ENCODE peak calls at places on chromosomes 3 and 15, in five cellular contexts. P is foreskin fibroblast, K is breast epithelium, N is MM.1S, Y is prostate gland. S is an unnamed sample.

GRCh38 chr15:38297623-38298388 is 45.2 kb downstream of the SPRED1 start:
- DNase-seq in P (peak), K (no peak), N (no peak), Y (no peak), S (no peak)

GRCh38 chr3:4290272-4290893 is 12.8 kb upstream of the SETMAR start:
- DNase-seq in P (peak), K (no peak), N (peak), Y (no peak), S (no peak)

GRCh38 chr3:128698211-128699011 is 27.6 kb upstream of the RAB7A start:
- DNase-seq in P (no peak), K (peak), N (no peak), Y (peak), S (no peak)

GRCh38 chr3:17081520-17081919 is 196.8 kb downstream of the PLCL2 start:
- DNase-seq in P (no peak), K (no peak), N (no peak), Y (no peak), S (no peak)

GRCh38 chr3:77526573-77526972 is 486.7 kb downstream of the ROBO2 start:
- DNase-seq in P (no peak), K (no peak), N (no peak), Y (no peak), S (no peak)

GRCh38 chr3:184789314-184789998 is 22.5 kb upstream of the VPS8 start:
- DNase-seq in P (no peak), K (no peak), N (no peak), Y (no peak), S (no peak)

GRCh38 chr3:189652042-189652441 is 20.9 kb downstream of the TP63 start:
- DNase-seq in P (no peak), K (no peak), N (no peak), Y (no peak), S (no peak)

GRCh38 chr3:65379223-65379622 is 659.5 kb downstream of the MAGI1 start:
- DNase-seq in P (no peak), K (no peak), N (no peak), Y (no peak), S (no peak)

GRCh38 chr3:105402287-105402801 is 35.6 kb downstream of the ALCAM start:
- DNase-seq in P (no peak), K (no peak), N (no peak), Y (no peak), S (no peak)

GRCh38 chr3:192433704-192434103 is 293.6 kb downstream of the FGF12 start:
- DNase-seq in P (no peak), K (no peak), N (no peak), Y (no peak), S (no peak)

GRCh38 chr3:170414202-170414663 is 4.4 kb upstream of the CLDN11 start:
- DNase-seq in P (peak), K (no peak), N (peak), Y (no peak), S (peak)

GRCh38 chr15:79283252-79284048 is 928 bp downstream of the ANKRD34C start:
- DNase-seq in P (peak), K (no peak), N (peak), Y (no peak), S (no peak)

GRCh38 chr3:60931452-60931851 is 319.8 kb downstream of the FHIT start:
- DNase-seq in P (no peak), K (no peak), N (no peak), Y (no peak), S (no peak)

GRCh38 chr15:68372291-68372811 is 59.6 kb downstream of the ITGA11 start:
- DNase-seq in P (no peak), K (no peak), N (no peak), Y (no peak), S (no peak)

GRCh38 chr3:15428539-15428938 is 1.1 kb downstream of the EAF1 start:
- DNase-seq in P (peak), K (no peak), N (no peak), Y (no peak), S (no peak)

GRCh38 chr3:70702132-70702531 is 389.7 kb upstream of the MDFIC2 start:
- DNase-seq in P (no peak), K (no peak), N (no peak), Y (no peak), S (no peak)

GRCh38 chr15:101046826-101047225 is 127.7 kb downstream of the LRRK1 start:
- DNase-seq in P (no peak), K (peak), N (no peak), Y (no peak), S (no peak)

GRCh38 chr3:52535411-52536111 is 844 bp upstream of the UQCC5 start:
- DNase-seq in P (no peak), K (no peak), N (no peak), Y (no peak), S (no peak)

GRCh38 chr3:174162550-174162949 is 696.6 kb upstream of the NAALADL2 start:
- DNase-seq in P (peak), K (no peak), N (no peak), Y (no peak), S (no peak)

GRCh38 chr3:60243456-60243855 is 1007.8 kb downstream of the FHIT start:
- DNase-seq in P (no peak), K (no peak), N (no peak), Y (no peak), S (no peak)

GRCh38 chr15:100335335-100335999 is 6.3 kb downstream of the ADAMTS17 start:
- DNase-seq in P (no peak), K (no peak), N (no peak), Y (no peak), S (no peak)

GRCh38 chr15:76844096-76844495 is 61.0 kb downstream of the SCAPER start:
- DNase-seq in P (peak), K (no peak), N (no peak), Y (no peak), S (no peak)

GRCh38 chr3:131386429-131386926 is 4.9 kb downstream of the NUDT16 start:
- DNase-seq in P (no peak), K (no peak), N (peak), Y (peak), S (no peak)

GRCh38 chr3:194401346-194401745 is 2.3 kb upstream of the GP5 start:
- DNase-seq in P (no peak), K (no peak), N (no peak), Y (no peak), S (no peak)

GRCh38 chr3:188262913-188263683 is 109.1 kb downstream of the LPP start:
- DNase-seq in P (peak), K (no peak), N (no peak), Y (no peak), S (no peak)

GRCh38 chr3:73605388-73605787 is 19.4 kb downstream of the PDZRN3 start:
- DNase-seq in P (peak), K (no peak), N (no peak), Y (no peak), S (no peak)

GRCh38 chr15:66749841-66750575 is 48.0 kb downstream of the SMAD6 start:
- DNase-seq in P (no peak), K (no peak), N (no peak), Y (no peak), S (no peak)

GRCh38 chr3:136189859-136190617 is 6.1 kb downstream of the MSL2 start:
- DNase-seq in P (no peak), K (no peak), N (no peak), Y (no peak), S (no peak)

GRCh38 chr15:77097317-77097721 is 26.4 kb upstream of the TSPAN3 start:
- DNase-seq in P (no peak), K (no peak), N (no peak), Y (no peak), S (no peak)

GRCh38 chr3:145411605-145412004 is 749.4 kb downstream of the PLOD2 start:
- DNase-seq in P (no peak), K (no peak), N (no peak), Y (no peak), S (no peak)

GRCh38 chr15:26889298-26889898 is 22.5 kb downstream of the GABRA5 start:
- DNase-seq in P (peak), K (no peak), N (peak), Y (peak), S (peak)

GRCh38 chr3:51620543-51620942 is 50.5 kb upstream of the TEX264 start:
- DNase-seq in P (peak), K (no peak), N (no peak), Y (peak), S (no peak)

GRCh38 chr15:32838820-32839219 is 121.0 kb downstream of the GREM1 start:
- DNase-seq in P (peak), K (no peak), N (no peak), Y (no peak), S (no peak)

GRCh38 chr15:91258436-91258779 is 158.4 kb downstream of the SV2B start:
- DNase-seq in P (no peak), K (no peak), N (no peak), Y (no peak), S (no peak)
- TF ChIP-seq CTCF in P (no peak), K (no peak), N (no peak), Y (no peak), S (peak)

GRCh38 chr15:78265752-78266224 is 1.4 kb downstream of the DNAJA4 start:
- DNase-seq in P (no peak), K (no peak), N (no peak), Y (no peak), S (no peak)

GRCh38 chr15:78266229-78266628 is 1.9 kb downstream of the DNAJA4 start:
- DNase-seq in P (no peak), K (no peak), N (no peak), Y (peak), S (no peak)

GRCh38 chr15:78264304-78265136 is at the start of gene DNAJA4:
- DNase-seq in P (no peak), K (peak), N (no peak), Y (peak), S (no peak)

GRCh38 chr15:78263907-78264303 is 457 bp upstream of the DNAJA4 start:
- DNase-seq in P (no peak), K (no peak), N (no peak), Y (no peak), S (no peak)

DNA sequence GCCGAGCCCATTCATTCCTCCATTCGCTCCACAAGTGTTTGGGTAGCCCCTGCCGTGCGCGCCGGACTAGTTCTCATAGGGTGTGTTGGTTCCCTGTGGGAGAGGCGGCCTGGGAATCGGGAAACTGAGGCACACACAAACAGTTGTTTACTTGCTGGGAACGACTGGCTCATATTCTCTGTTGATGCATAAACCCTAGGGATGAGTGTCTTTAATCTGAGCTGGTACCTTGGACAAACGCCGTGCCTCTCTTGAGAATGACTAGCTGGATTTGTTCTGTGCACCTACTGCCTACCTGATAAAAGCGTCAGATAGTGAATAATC is 737 bp downstream of the DNAJA4 start:
- DNase-seq in P (no peak), K (no peak), N (no peak), Y (no peak), S (no peak)
- H3K4me3 ChIP-seq in P (peak), K (peak), N (peak), Y (peak), S (peak)

GRCh38 chr3:186651678-186652215 is 11.5 kb downstream of the FETUB start:
- DNase-seq in P (no peak), K (no peak), N (no peak), Y (no peak), S (no peak)

GRCh38 chr3:186648851-186649250 is 8.7 kb downstream of the FETUB start:
- DNase-seq in P (no peak), K (no peak), N (no peak), Y (no peak), S (no peak)

GRCh38 chr3:186653079-186653710 is 12.6 kb upstream of the HRG start:
- DNase-seq in P (no peak), K (no peak), N (no peak), Y (no peak), S (peak)

GRCh38 chr3:186653984-186654383 is 11.8 kb upstream of the HRG start:
- DNase-seq in P (no peak), K (no peak), N (no peak), Y (no peak), S (no peak)
- TF ChIP-seq CTCF in P (no peak), K (no peak), N (no peak), Y (no peak), S (peak)

GRCh38 chr15:83109532-83109931 is 2.1 kb downstream of the TM6SF1 start:
- DNase-seq in P (no peak), K (no peak), N (no peak), Y (no peak), S (no peak)

GRCh38 chr15:83105450-83105849 is 2.0 kb upstream of the TM6SF1 start:
- DNase-seq in P (no peak), K (no peak), N (no peak), Y (no peak), S (no peak)

GRCh38 chr15:83107841-83108181 is 366 bp downstream of the TM6SF1 start:
- DNase-seq in P (no peak), K (no peak), N (no peak), Y (no peak), S (no peak)

GRCh38 chr15:83108266-83109219 is 1.1 kb downstream of the TM6SF1 start:
- DNase-seq in P (no peak), K (no peak), N (no peak), Y (no peak), S (peak)

DNA sequence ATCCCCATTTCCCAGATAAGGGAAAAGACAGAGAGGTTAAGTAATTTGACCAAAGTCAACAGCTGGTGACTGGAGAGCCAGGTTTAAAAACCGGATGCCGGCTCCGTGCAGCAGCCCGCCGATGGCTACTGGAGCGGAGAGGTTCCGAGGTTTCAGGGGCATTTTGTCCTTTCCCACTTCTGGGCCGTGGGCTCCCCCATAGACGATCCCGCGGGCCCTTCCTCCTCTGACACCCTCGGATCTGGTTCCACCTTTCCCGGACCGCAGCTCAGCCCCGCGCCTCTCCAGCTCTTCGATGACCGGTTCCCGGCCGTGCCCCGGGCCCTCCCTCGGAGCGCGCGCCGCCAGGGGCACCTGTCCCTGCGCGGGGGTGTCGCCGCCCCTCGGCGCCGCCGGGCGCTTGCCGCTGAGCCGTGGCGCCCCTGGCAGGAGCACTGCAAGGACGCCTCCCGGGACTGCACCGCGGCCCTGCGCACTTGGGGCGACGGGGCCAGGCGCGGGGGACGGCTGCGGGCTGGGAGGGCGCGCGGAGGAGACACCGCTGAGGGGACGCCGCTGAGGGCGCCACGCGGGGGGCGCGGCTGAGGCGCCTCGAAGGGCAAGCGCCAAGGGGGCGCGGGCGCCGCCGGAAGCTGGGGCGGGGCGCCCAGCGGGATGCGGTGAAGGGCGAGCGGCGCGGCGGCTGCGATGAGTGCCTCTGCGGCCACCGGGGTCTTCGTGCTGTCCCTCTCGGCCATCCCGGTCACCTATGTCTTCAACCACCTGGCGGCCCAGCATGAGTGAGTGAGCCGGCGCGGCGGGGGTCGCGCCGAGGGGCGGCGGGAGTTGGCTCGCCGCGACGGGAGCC is at the start of gene TM6SF1:
- DNase-seq in P (no peak), K (no peak), N (no peak), Y (no peak), S (no peak)
- H3K4me3 ChIP-seq in P (peak), K (peak), N (no peak), Y (peak), S (peak)

DNA sequence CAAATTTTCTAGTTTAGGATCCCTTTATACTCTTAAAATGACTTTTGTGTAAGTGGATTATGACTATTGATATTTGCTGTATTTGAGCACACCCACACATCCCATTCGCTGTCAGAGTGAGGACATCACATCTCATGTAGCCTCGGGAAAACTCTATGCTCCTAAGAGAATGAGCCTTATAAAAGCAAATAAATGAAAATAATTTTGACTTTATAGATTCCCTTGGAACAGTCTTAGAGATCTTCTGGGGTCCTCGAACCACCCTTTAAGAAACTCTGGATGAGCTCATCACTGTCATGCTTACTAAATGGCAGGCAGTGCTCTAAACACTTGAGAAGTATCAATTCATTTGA is 16.1 kb upstream of the EXOG start:
- DNase-seq in P (no peak), K (no peak), N (no peak), Y (no peak), S (no peak)
- TF ChIP-seq CTCF in P (no peak), K (no peak), N (no peak), Y (no peak), S (no peak)

GRCh38 chr3:116863270-116863770 is 153.7 kb downstream of the TUSC7 start:
- DNase-seq in P (no peak), K (no peak), N (no peak), Y (no peak), S (no peak)
- H3K4me3 ChIP-seq in P (no peak), K (no peak), N (no peak), Y (no peak), S (no peak)

GRCh38 chr3:57128863-57129602 is 36.1 kb downstream of the IL17RD start:
- DNase-seq in P (peak), K (no peak), N (no peak), Y (no peak), S (no peak)

GRCh38 chr3:57131210-57131588 is 34.0 kb downstream of the IL17RD start:
- DNase-seq in P (no peak), K (no peak), N (no peak), Y (no peak), S (no peak)

GRCh38 chr3:57130426-57131209 is 34.5 kb downstream of the IL17RD start:
- DNase-seq in P (peak), K (no peak), N (no peak), Y (no peak), S (no peak)

GRCh38 chr3:57127849-57128566 is 37.1 kb downstream of the IL17RD start:
- DNase-seq in P (peak), K (no peak), N (no peak), Y (no peak), S (no peak)

DNA sequence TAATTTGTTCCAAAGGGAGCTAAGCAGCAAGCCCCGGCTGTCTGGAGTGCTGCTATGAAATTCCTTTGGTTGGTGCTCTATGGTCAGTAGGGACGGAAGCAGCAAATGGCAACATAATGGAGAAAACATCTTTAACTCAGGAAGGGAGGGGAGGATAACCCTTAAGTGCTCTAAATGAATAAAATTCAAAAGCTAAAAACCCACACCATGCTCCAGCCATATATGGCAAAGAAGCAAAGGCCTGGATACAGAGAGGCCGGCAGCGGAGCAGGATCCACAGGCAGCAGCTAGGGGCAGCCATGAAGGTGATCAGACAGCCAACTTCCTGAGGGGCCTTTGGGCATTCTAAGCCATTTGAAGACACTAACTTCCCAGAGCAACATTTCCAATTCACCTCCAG is 38.9 kb downstream of the IL17RD start:
- DNase-seq in P (no peak), K (no peak), N (no peak), Y (no peak), S (no peak)
- TF ChIP-seq CTCF in P (no peak), K (no peak), N (no peak), Y (no peak), S (no peak)